ENCODE peak calls at places on chromosome 1, in ten cellular contexts. N is H7; A is AG08396; O is BJ; C is KBM-7; Y is naive thymus-derived CD8-positive, alpha-beta T cell; V is ACHN; X is NCI-H1436; Q is ELR; F is RPMI8226. U is an unnamed sample.

GRCh38 chr1:185155600-185156320 is 993 bp downstream of the TRMT1L start:
- DNase-seq in F (peak), N (no peak), V (peak), A (peak), Q (peak), O (no peak), X (no peak), C (peak), Y (peak), U (no peak)

GRCh38 chr1:61332196-61332753 is 249.9 kb downstream of the NFIA start:
- DNase-seq in C (no peak), V (no peak), A (no peak), Q (no peak), N (no peak), X (no peak), F (no peak), Y (no peak), O (no peak), U (no peak)

GRCh38 chr1:162070825-162071224 is 1.3 kb downstream of the NOS1AP start:
- DNase-seq in N (peak), Q (no peak), V (no peak), C (no peak), A (no peak), O (no peak), X (no peak), F (peak), Y (no peak), U (no peak)

GRCh38 chr1:10779201-10779600 is 17.2 kb downstream of the CASZ1 start:
- DNase-seq in O (no peak), V (no peak), Y (no peak), F (peak), Q (no peak), X (peak), N (no peak), C (no peak), A (no peak), U (no peak)

GRCh38 chr1:212691561-212692071 is 8.0 kb downstream of the BATF3 start:
- DNase-seq in Q (no peak), F (no peak), C (no peak), X (no peak), N (no peak), A (no peak), Y (no peak), V (no peak), O (no peak), U (no peak)

GRCh38 chr1:202628646-202629215 is 81.5 kb downstream of the SYT2 start:
- DNase-seq in X (no peak), A (no peak), Y (no peak), C (no peak), V (no peak), Q (no peak), N (no peak), O (no peak), F (no peak), U (no peak)

GRCh38 chr1:240462277-240462676 is 149.7 kb downstream of the GREM2 start:
- DNase-seq in O (no peak), A (no peak), Q (no peak), F (no peak), C (no peak), N (no peak), Y (no peak), V (no peak), X (no peak), U (no peak)

GRCh38 chr1:6249732-6250689 is 6.0 kb downstream of the HES3 start:
- DNase-seq in X (peak), Q (no peak), V (no peak), Y (no peak), C (no peak), N (peak), F (peak), O (no peak), A (no peak), U (no peak)

GRCh38 chr1:43708006-43708412 is 673 bp downstream of the ST3GAL3 start:
- DNase-seq in C (peak), Q (no peak), O (no peak), V (peak), X (no peak), F (no peak), Y (no peak), A (no peak), N (no peak), U (no peak)

GRCh38 chr1:221440658-221441057 is 301.2 kb downstream of the DUSP10 start:
- DNase-seq in Y (no peak), F (no peak), A (no peak), C (peak), V (peak), O (no peak), Q (peak), X (no peak), N (no peak), U (no peak)

GRCh38 chr1:153951183-153951582 is 4.7 kb upstream of the DENND4B start:
- DNase-seq in X (no peak), C (no peak), Q (no peak), A (no peak), O (no peak), Y (no peak), F (no peak), V (no peak), N (no peak), U (no peak)

GRCh38 chr1:211738709-211739301 is 63.4 kb upstream of the NEK2 start:
- DNase-seq in N (peak), C (peak), A (no peak), Y (peak), Q (no peak), O (no peak), V (no peak), F (peak), X (no peak), U (no peak)

GRCh38 chr1:58896211-58897183 is 112.7 kb upstream of the JUN start:
- DNase-seq in Q (no peak), V (no peak), N (peak), Y (no peak), X (no peak), C (peak), A (peak), O (no peak), F (peak), U (no peak)

GRCh38 chr1:10668241-10668761 is 128.1 kb downstream of the CASZ1 start:
- DNase-seq in A (no peak), O (no peak), N (peak), X (no peak), F (no peak), Y (no peak), Q (no peak), V (no peak), C (no peak), U (no peak)

GRCh38 chr1:93676424-93676823 is 5.2 kb downstream of the BCAR3 start:
- DNase-seq in A (no peak), N (no peak), Q (peak), O (no peak), V (no peak), F (no peak), Y (no peak), C (no peak), X (no peak), U (no peak)

GRCh38 chr1:145917595-145917994 is 922 bp downstream of the PEX11B start:
- DNase-seq in Q (no peak), F (no peak), C (no peak), V (no peak), O (no peak), A (no peak), Y (no peak), X (no peak), N (no peak), U (no peak)

GRCh38 chr1:212074856-212075255 is 39.3 kb downstream of the DTL start:
- DNase-seq in F (no peak), N (no peak), Y (no peak), O (no peak), C (no peak), X (no peak), V (no peak), A (no peak), Q (no peak), U (no peak)

GRCh38 chr1:168225476-168226190 is at the start of gene SFT2D2:
- DNase-seq in A (peak), Q (peak), F (peak), C (peak), N (peak), Y (peak), O (no peak), V (peak), X (peak), U (peak)

GRCh38 chr1:214515544-214516433 is 35.6 kb downstream of the PTPN14 start:
- DNase-seq in Y (no peak), F (no peak), X (no peak), A (no peak), Q (no peak), C (no peak), N (no peak), O (no peak), V (no peak), U (no peak)

GRCh38 chr1:41365772-41366427 is 4.7 kb downstream of the FOXO6 start:
- DNase-seq in F (peak), O (no peak), Y (peak), N (peak), X (peak), C (no peak), A (no peak), Q (no peak), V (no peak), U (no peak)

GRCh38 chr1:20878799-20879198 is 91.7 kb upstream of the HP1BP3 start:
- DNase-seq in N (no peak), V (no peak), X (no peak), Q (no peak), O (no peak), Y (no peak), F (no peak), A (no peak), C (no peak), U (no peak)

GRCh38 chr1:206503591-206504362 is 3.6 kb upstream of the RASSF5 start:
- DNase-seq in N (no peak), Y (no peak), X (no peak), V (peak), C (peak), Q (peak), A (peak), O (peak), F (no peak), U (no peak)